ENCODE peak calls at places on chromosomes 13 and 19, in nine cellular contexts. I, E, V, D, M, Q, J, O and F are unnamed samples.
A peak's percentile ranks its signal among the peaks of the same experiment; 100 is the strongest.

GRCh38 chr19:18023596-18024212 is 15.7 kb downstream of the ARRDC2 start:
- DNase-seq in I (peak; percentile 43), E (peak; percentile 54), V (peak; percentile 18), D (no peak), M (peak; percentile 39), Q (no peak), J (no peak), O (peak; percentile 7), F (peak; percentile 40)

GRCh38 chr13:50257646-50258045 is 242.4 kb downstream of the KCNRG start:
- DNase-seq in I (no peak), E (no peak), V (no peak), D (no peak), M (no peak), Q (no peak), J (no peak), O (no peak), F (no peak)

GRCh38 chr13:97946951-97947588 is 6.4 kb upstream of the IPO5 start:
- DNase-seq in I (no peak), E (no peak), V (no peak), D (no peak), M (no peak), Q (peak; percentile 92), J (no peak), O (no peak), F (no peak)

GRCh38 chr19:7918615-7919421 is 1.3 kb upstream of the SNAPC2 start:
- DNase-seq in I (no peak), E (no peak), V (no peak), D (peak; percentile 81), M (no peak), Q (no peak), J (no peak), O (no peak), F (no peak)

GRCh38 chr13:111506131-111506530 is 185.7 kb downstream of the TEX29 start:
- DNase-seq in I (no peak), E (no peak), V (no peak), D (no peak), M (no peak), Q (no peak), J (no peak), O (no peak), F (no peak)

GRCh38 chr13:77863037-77863630 is 55.5 kb downstream of the EDNRB start:
- DNase-seq in I (no peak), E (no peak), V (no peak), D (no peak), M (no peak), Q (no peak), J (no peak), O (no peak), F (no peak)

GRCh38 chr19:14686411-14686810 is 3.4 kb upstream of the ZNF333 start:
- DNase-seq in I (no peak), E (no peak), V (no peak), D (peak; percentile 8), M (no peak), Q (peak; percentile 35), J (no peak), O (no peak), F (no peak)

GRCh38 chr13:75757336-75757735 is 121.2 kb downstream of the LMO7 start:
- DNase-seq in I (no peak), E (no peak), V (no peak), D (no peak), M (no peak), Q (no peak), J (no peak), O (no peak), F (no peak)

GRCh38 chr13:112962911-112963625 is 5.9 kb upstream of the MCF2L start:
- DNase-seq in I (no peak), E (no peak), V (no peak), D (no peak), M (no peak), Q (no peak), J (no peak), O (no peak), F (no peak)

GRCh38 chr13:33275916-33276315 is 9.6 kb downstream of the STARD13 start:
- DNase-seq in I (no peak), E (no peak), V (no peak), D (no peak), M (no peak), Q (no peak), J (no peak), O (no peak), F (no peak)

GRCh38 chr13:111625526-111626315 is 305.3 kb downstream of the TEX29 start:
- DNase-seq in I (no peak), E (no peak), V (no peak), D (no peak), M (no peak), Q (no peak), J (no peak), O (no peak), F (no peak)

GRCh38 chr13:35791191-35791902 is 314.9 kb upstream of the MAB21L1 start:
- DNase-seq in I (no peak), E (no peak), V (no peak), D (no peak), M (no peak), Q (peak; percentile 73), J (no peak), O (no peak), F (no peak)